ENCODE peak calls at places on chromosomes 7 and 10, in ten cellular contexts. O, B, D, H, Q, S, E, Y, G and Z are unnamed samples.

GRCh38 chr10:96612052-96612830 is 25.4 kb upstream of the TM9SF3 start:
- DNase-seq in O (no peak), B (no peak), D (no peak), H (no peak), Q (no peak), S (no peak), E (no peak), Y (peak; percentile 94), G (no peak), Z (no peak)

GRCh38 chr7:28483112-28483511 is 70.8 kb downstream of the CREB5 start:
- DNase-seq in O (no peak), B (no peak), D (no peak), H (no peak), Q (no peak), S (no peak), E (no peak), Y (no peak), G (no peak), Z (peak; percentile 13)

GRCh38 chr10:67520924-67521520 is 175.0 kb downstream of the CTNNA3 start:
- DNase-seq in O (no peak), B (no peak), D (no peak), H (peak; percentile 24), Q (peak; percentile 31), S (peak; percentile 42), E (no peak), Y (peak; percentile 69), G (peak; percentile 58), Z (peak; percentile 37)

GRCh38 chr10:62093863-62094291 is 174.8 kb downstream of the RTKN2 start:
- DNase-seq in O (no peak), B (no peak), D (no peak), H (no peak), Q (no peak), S (no peak), E (no peak), Y (no peak), G (no peak), Z (peak; percentile 88)

GRCh38 chr10:132508497-132509443 is 28.8 kb upstream of the INPP5A start:
- DNase-seq in O (peak; percentile 65), B (peak; percentile 86), D (no peak), H (no peak), Q (no peak), S (no peak), E (no peak), Y (no peak), G (no peak), Z (no peak)

GRCh38 chr10:50648089-50648934 is 24.6 kb upstream of the SGMS1 start:
- DNase-seq in O (no peak), B (no peak), D (no peak), H (no peak), Q (no peak), S (no peak), E (no peak), Y (peak; percentile 41), G (no peak), Z (no peak)

GRCh38 chr7:138563808-138564207 is 103.7 kb downstream of the TRIM24 start:
- DNase-seq in O (no peak), B (no peak), D (no peak), H (no peak), Q (no peak), S (no peak), E (no peak), Y (no peak), G (no peak), Z (no peak)

GRCh38 chr7:128201067-128201689 is 39.9 kb upstream of the LEP start:
- DNase-seq in O (peak; percentile 17), B (no peak), D (peak; percentile 81), H (no peak), Q (no peak), S (peak; percentile 45), E (no peak), Y (no peak), G (no peak), Z (no peak)

GRCh38 chr10:5596611-5597341 is 69.6 kb downstream of the ASB13 start:
- DNase-seq in O (no peak), B (no peak), D (no peak), H (no peak), Q (no peak), S (no peak), E (no peak), Y (no peak), G (no peak), Z (peak; percentile 76)

GRCh38 chr10:13371879-13372470 is 23.9 kb upstream of the SEPHS1 start:
- DNase-seq in O (peak; percentile 53), B (no peak), D (peak; percentile 80), H (peak; percentile 44), Q (peak; percentile 67), S (peak; percentile 82), E (peak; percentile 44), Y (peak; percentile 95), G (peak; percentile 80), Z (peak; percentile 76)

GRCh38 chr10:113646337-113647201 is 17.3 kb downstream of the NRAP start:
- DNase-seq in O (peak; percentile 65), B (no peak), D (no peak), H (no peak), Q (no peak), S (no peak), E (no peak), Y (no peak), G (no peak), Z (no peak)

GRCh38 chr10:92688927-92689662 is 660 bp upstream of the HHEX start:
- DNase-seq in O (peak; percentile 20), B (peak; percentile 74), D (peak; percentile 66), H (peak; percentile 20), Q (no peak), S (peak; percentile 57), E (no peak), Y (no peak), G (no peak), Z (no peak)

GRCh38 chr10:118722694-118723093 is 32.1 kb downstream of the CACUL1 start:
- DNase-seq in O (no peak), B (no peak), D (no peak), H (no peak), Q (no peak), S (no peak), E (no peak), Y (no peak), G (no peak), Z (no peak)

GRCh38 chr10:93600861-93601773 is at the start of gene RBP4:
- DNase-seq in O (peak; percentile 48), B (no peak), D (peak; percentile 58), H (no peak), Q (no peak), S (peak; percentile 26), E (no peak), Y (peak; percentile 10), G (no peak), Z (peak; percentile 35)

GRCh38 chr7:149795126-149795525 is 21.7 kb upstream of the ZNF467 start:
- DNase-seq in O (no peak), B (no peak), D (no peak), H (no peak), Q (no peak), S (no peak), E (no peak), Y (no peak), G (no peak), Z (no peak)

GRCh38 chr10:12041766-12042408 is 722 bp downstream of the UPF2 start:
- DNase-seq in O (no peak), B (no peak), D (peak; percentile 48), H (peak; percentile 41), Q (peak; percentile 1), S (peak; percentile 17), E (peak; percentile 19), Y (peak; percentile 53), G (no peak), Z (peak; percentile 34)

GRCh38 chr10:94777886-94778458 is 15.5 kb downstream of the CYP2C19 start:
- DNase-seq in O (no peak), B (no peak), D (no peak), H (no peak), Q (no peak), S (no peak), E (no peak), Y (peak; percentile 93), G (no peak), Z (no peak)

GRCh38 chr10:71548494-71548846 is 151.8 kb downstream of the CDH23 start:
- DNase-seq in O (no peak), B (no peak), D (no peak), H (no peak), Q (no peak), S (peak; percentile 52), E (no peak), Y (peak; percentile 5), G (no peak), Z (no peak)

GRCh38 chr10:126571203-126571602 is 99.3 kb downstream of the C10orf90 start:
- DNase-seq in O (no peak), B (no peak), D (no peak), H (no peak), Q (no peak), S (no peak), E (no peak), Y (no peak), G (no peak), Z (peak; percentile 53)

GRCh38 chr10:70669732-70670317 is 2.5 kb upstream of the ADAMTS14 start:
- DNase-seq in O (no peak), B (no peak), D (no peak), H (no peak), Q (no peak), S (no peak), E (no peak), Y (no peak), G (no peak), Z (no peak)

GRCh38 chr7:17472518-17472917 is 174.1 kb downstream of the AHR start:
- DNase-seq in O (no peak), B (no peak), D (no peak), H (no peak), Q (no peak), S (no peak), E (no peak), Y (no peak), G (no peak), Z (no peak)

GRCh38 chr7:138166681-138167080 is 90.4 kb downstream of the AKR1D1 start:
- DNase-seq in O (no peak), B (no peak), D (no peak), H (no peak), Q (no peak), S (no peak), E (no peak), Y (no peak), G (no peak), Z (no peak)

GRCh38 chr10:31101123-31101522 is 69.5 kb upstream of the ZNF438 start:
- DNase-seq in O (no peak), B (no peak), D (no peak), H (peak; percentile 71), Q (no peak), S (no peak), E (peak; percentile 35), Y (no peak), G (no peak), Z (peak; percentile 87)

GRCh38 chr10:29966269-29966668 is 93.1 kb downstream of the JCAD start:
- DNase-seq in O (no peak), B (no peak), D (no peak), H (no peak), Q (no peak), S (peak; percentile 7), E (no peak), Y (no peak), G (no peak), Z (no peak)

GRCh38 chr7:84668116-84668515 is 473.5 kb upstream of the SEMA3A start:
- DNase-seq in O (no peak), B (no peak), D (no peak), H (no peak), Q (no peak), S (no peak), E (no peak), Y (no peak), G (no peak), Z (no peak)

GRCh38 chr10:60809157-60809556 is 30.9 kb downstream of the CDK1 start:
- DNase-seq in O (no peak), B (no peak), D (no peak), H (no peak), Q (no peak), S (no peak), E (no peak), Y (no peak), G (no peak), Z (peak; percentile 36)

GRCh38 chr10:31186225-31187010 is 132.6 kb upstream of the ZEB1 start:
- DNase-seq in O (no peak), B (no peak), D (no peak), H (no peak), Q (no peak), S (peak; percentile 19), E (no peak), Y (no peak), G (no peak), Z (peak; percentile 26)

GRCh38 chr10:59793924-59794323 is 40.7 kb upstream of the MRLN start:
- DNase-seq in O (no peak), B (no peak), D (no peak), H (no peak), Q (no peak), S (no peak), E (no peak), Y (peak; percentile 40), G (peak; percentile 8), Z (no peak)